ENCODE peak calls at places on chromosomes 5 and 9, in five cellular contexts. V, E, B, N and M are unnamed samples.
A peak's percentile ranks its signal among the peaks of the same experiment; 100 is the strongest.

GRCh38 chr5:122083535-122083934 is 5.5 kb upstream of the LOX start:
- DNase-seq in V (no peak), E (no peak), B (peak; percentile 39), N (no peak), M (no peak)

GRCh38 chr5:95960802-95961616 is 642 bp downstream of the ELL2 start:
- DNase-seq in V (peak; percentile 79), E (no peak), B (peak; percentile 84), N (peak; percentile 98), M (peak; percentile 47)

GRCh38 chr5:53211799-53212198 is 102.2 kb upstream of the MOCS2 start:
- DNase-seq in V (peak; percentile 95), E (peak; percentile 3), B (no peak), N (no peak), M (no peak)

GRCh38 chr9:72696481-72696880 is 175.1 kb downstream of the TMC1 start:
- DNase-seq in V (no peak), E (no peak), B (no peak), N (no peak), M (no peak)

GRCh38 chr5:52844885-52845284 is 57.2 kb downstream of the ITGA1 start:
- DNase-seq in V (peak; percentile 55), E (no peak), B (no peak), N (no peak), M (peak; percentile 20)

GRCh38 chr5:124263680-124264491 is 482.6 kb downstream of the ZNF608 start:
- DNase-seq in V (no peak), E (no peak), B (no peak), N (no peak), M (peak; percentile 27)

GRCh38 chr5:8446179-8446578 is 577.2 kb downstream of the MTRR start:
- DNase-seq in V (no peak), E (no peak), B (no peak), N (no peak), M (no peak)

GRCh38 chr5:79229357-79230174 is 6.4 kb upstream of the JMY start:
- DNase-seq in V (peak; percentile 71), E (peak; percentile 69), B (peak; percentile 81), N (peak; percentile 27), M (no peak)

GRCh38 chr5:136901-137300 is 44.9 kb downstream of the PLEKHG4B start:
- DNase-seq in V (peak; percentile 12), E (no peak), B (no peak), N (no peak), M (no peak)

GRCh38 chr9:130765135-130766030 is 69.7 kb upstream of the ABL1 start:
- DNase-seq in V (peak; percentile 83), E (no peak), B (no peak), N (no peak), M (no peak)

GRCh38 chr9:37920471-37921167 is 16.7 kb upstream of the SLC25A51 start:
- DNase-seq in V (no peak), E (no peak), B (peak; percentile 27), N (peak; percentile 70), M (no peak)

GRCh38 chr9:38662763-38663593 is 42.6 kb upstream of the ANKRD18A start:
- DNase-seq in V (peak; percentile 39), E (no peak), B (no peak), N (no peak), M (no peak)

GRCh38 chr5:82812575-82812974 is 264.6 kb downstream of the TMEM167A start:
- DNase-seq in V (peak; percentile 78), E (no peak), B (no peak), N (no peak), M (peak; percentile 5)

GRCh38 chr9:106953166-106953565 is 90.2 kb downstream of the ZNF462 start:
- DNase-seq in V (peak; percentile 74), E (no peak), B (no peak), N (no peak), M (no peak)

GRCh38 chr9:135329571-135330306 is 149.8 kb upstream of the PPP1R26 start:
- DNase-seq in V (no peak), E (no peak), B (no peak), N (no peak), M (no peak)

GRCh38 chr5:14829396-14829795 is 42.2 kb downstream of the ANKH start:
- DNase-seq in V (no peak), E (no peak), B (no peak), N (no peak), M (no peak)

GRCh38 chr9:22098636-22099332 is 89.7 kb upstream of the CDKN2B start:
- DNase-seq in V (peak; percentile 22), E (no peak), B (no peak), N (no peak), M (no peak)

GRCh38 chr9:22097712-22098111 is 88.6 kb upstream of the CDKN2B start:
- DNase-seq in V (peak; percentile 84), E (peak; percentile 86), B (no peak), N (no peak), M (peak; percentile 43)

GRCh38 chr9:22102347-22103053 is 93.4 kb upstream of the CDKN2B start:
- DNase-seq in V (no peak), E (no peak), B (peak; percentile 55), N (no peak), M (no peak)

GRCh38 chr9:22103650-22104575 is 94.8 kb upstream of the CDKN2B start:
- DNase-seq in V (peak; percentile 92), E (peak; percentile 59), B (no peak), N (no peak), M (peak; percentile 74)

DNA sequence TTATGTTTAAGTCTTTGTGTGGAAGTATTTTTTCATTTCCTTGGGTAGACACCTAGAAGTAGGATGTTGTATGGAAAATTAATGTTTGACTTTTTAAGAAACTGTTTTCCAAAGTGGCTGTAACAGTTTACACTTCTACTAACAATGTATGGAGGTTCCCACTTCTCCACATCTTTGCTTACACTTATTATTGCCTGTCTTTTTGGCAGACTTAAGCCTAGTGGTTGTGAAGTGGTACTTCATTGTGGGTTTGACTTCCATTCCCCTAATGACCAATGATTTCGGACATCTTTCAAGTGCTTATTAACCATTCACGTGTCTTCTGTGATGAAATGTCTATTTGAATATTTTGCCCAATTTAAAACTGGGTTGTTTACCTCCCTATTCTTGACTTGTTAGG is 91.5 kb upstream of the CDKN2B start:
- DNase-seq in V (peak; percentile 22), E (no peak), B (no peak), N (no peak), M (no peak)
- TF ChIP-seq CTCF in V (peak; percentile 22), E (no peak), B (no peak), N (no peak), M (no peak)

GRCh38 chr5:160289356-160289651 is 23.1 kb downstream of the CCNJL start:
- DNase-seq in V (no peak), E (no peak), B (no peak), N (no peak), M (no peak)

GRCh38 chr5:160291467-160291866 is 20.9 kb downstream of the CCNJL start:
- DNase-seq in V (no peak), E (no peak), B (peak; percentile 13), N (no peak), M (no peak)

GRCh38 chr5:160287378-160288051 is 24.8 kb downstream of the CCNJL start:
- DNase-seq in V (no peak), E (no peak), B (no peak), N (peak; percentile 87), M (no peak)

GRCh38 chr5:160290751-160291150 is 21.6 kb downstream of the CCNJL start:
- DNase-seq in V (no peak), E (no peak), B (no peak), N (no peak), M (no peak)

DNA sequence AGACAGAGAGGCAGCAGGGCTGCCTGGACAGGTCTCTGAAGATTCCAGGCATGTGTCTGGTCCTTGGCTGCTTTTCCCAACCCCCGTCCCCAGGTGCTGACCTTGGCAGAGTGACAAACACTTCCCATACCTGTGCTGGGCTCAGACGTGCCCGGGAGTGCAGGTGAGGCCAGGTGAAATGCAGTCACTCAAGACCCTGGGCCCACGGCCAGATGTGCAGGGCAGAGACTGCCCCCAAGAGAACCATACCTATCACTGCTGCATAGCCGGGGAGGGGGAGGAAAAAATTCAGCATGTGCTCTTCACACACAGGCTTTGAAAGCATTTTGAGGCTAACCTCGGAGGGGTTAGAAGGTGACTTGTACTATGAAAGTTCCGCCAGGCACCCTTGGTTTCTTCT is 22.6 kb downstream of the CCNJL start:
- DNase-seq in V (no peak), E (no peak), B (no peak), N (no peak), M (no peak)
- H3K4me3 ChIP-seq in V (no peak overlapping the region), E (no peak overlapping the region), B (no peak overlapping the region), N (no peak overlapping the region), M (no peak overlapping the region)

DNA sequence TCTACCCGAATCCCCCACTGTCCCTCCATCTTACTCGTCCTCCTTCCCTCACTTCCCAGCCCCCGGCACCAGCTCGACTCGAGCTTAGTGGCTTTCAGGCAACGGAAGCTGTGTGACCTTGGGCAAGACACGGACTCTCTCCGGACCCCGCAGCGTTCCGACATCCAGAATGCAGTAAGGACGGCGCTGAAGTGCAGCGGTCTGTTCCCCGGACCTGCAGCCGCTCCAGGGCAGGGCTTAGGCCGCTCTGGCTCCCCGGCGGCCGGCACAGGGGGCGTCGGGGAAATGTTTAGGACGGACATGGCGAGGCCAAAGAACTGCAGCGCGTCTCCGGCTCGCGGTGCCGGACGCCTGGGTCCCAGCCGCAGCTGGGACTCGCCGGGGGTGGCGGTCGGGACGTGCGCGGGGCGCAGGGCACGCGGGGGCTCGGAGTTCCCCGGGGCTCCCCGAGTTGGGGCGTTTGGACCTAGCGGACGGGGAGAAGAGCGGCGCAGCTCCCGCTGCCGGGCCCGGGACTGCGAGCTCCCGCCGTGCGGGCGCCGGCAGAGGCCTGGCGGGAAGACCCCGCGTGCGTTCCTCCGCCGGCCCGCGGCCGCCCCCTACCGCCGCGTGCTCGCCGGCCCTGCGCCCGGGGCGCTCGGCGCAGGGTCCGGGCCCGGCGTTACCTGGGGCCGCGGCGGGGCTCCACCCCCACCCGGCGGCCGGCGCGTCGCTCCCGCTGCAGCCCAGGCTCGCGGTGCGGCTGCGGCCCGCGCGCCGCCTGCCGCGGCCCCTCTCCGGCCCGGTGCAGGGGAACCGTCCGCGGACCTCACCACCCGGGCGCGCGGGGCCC is 5.6 kb upstream of the RNF44 start:
- DNase-seq in V (no peak), E (no peak), B (peak; percentile 64), N (peak; percentile 92), M (no peak)
- TF ChIP-seq CTCF in V (no peak), E (no peak), B (no peak), N (no peak), M (no peak)

GRCh38 chr5:150246424-150246823 is 43.1 kb downstream of the CAMK2A start:
- DNase-seq in V (no peak), E (no peak), B (no peak), N (no peak), M (no peak)
- H3K4me3 ChIP-seq in V (no peak overlapping the region), E (no peak overlapping the region), B (no peak overlapping the region), N (no peak overlapping the region), M (no peak overlapping the region)

GRCh38 chr5:109589983-109590382 is 99.7 kb upstream of the MAN2A1 start:
- DNase-seq in V (no peak), E (no peak), B (no peak), N (no peak), M (no peak)
- TF ChIP-seq CTCF in V (no peak), E (no peak), B (no peak), N (no peak), M (no peak)

DNA sequence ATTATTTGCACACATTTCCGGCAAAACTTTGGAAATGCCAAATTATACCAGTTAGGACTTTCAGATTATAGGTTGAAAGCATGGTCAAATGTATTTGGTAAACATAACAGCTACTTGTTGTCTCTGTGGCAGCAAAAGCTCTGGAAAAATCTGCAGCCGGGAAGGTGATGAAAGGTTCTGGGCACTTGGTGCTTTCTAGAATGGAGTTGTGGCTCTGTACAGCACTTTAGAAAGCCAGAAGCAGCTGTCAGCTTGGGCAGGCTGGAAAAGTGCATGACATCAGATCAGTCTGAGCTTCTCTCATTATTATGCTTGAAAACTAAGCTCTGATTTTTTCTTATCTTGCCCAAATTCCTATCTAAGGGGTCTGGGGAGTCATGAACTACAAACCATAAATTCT is 118.6 kb upstream of the MAST4 start:
- DNase-seq in V (no peak), E (no peak), B (no peak), N (no peak), M (no peak)
- H3K4me3 ChIP-seq in V (no peak overlapping the region), E (no peak overlapping the region), B (no peak overlapping the region), N (no peak overlapping the region), M (no peak overlapping the region)